ENCODE peak calls at places on chromosomes 4 and X, in ten cellular contexts. H is GM04504; Y is endothelial cell; W is stimulated activated CD4-positive, alpha-beta T cell treated with anti-CD3 and anti-CD28 coated beads, Interleukin-4, amount 100 ng/mL, for 1 hour; I is NAMALWA; O is cerebellar cortex; A is osteocyte; B is NCI-H1436; L is activated CD4-positive, alpha-beta memory T cell treated with anti-CD3 and anti-CD28 coated beads, Interleukin-2, amount 10 ng/mL, durations not matched to agents 7 days and 5 days; M is mucosa of descending colon. D is an unnamed sample.

GRCh38 chrX:25112156-25112555 is 96.4 kb upstream of the ARX start:
- DNase-seq in A (no peak), M (no peak), W (no peak), H (no peak), I (no peak), Y (no peak), B (no peak), L (no peak), O (no peak), D (no peak)

GRCh38 chr4:81746071-81746470 is 274.4 kb upstream of the RASGEF1B start:
- DNase-seq in I (no peak), H (no peak), W (no peak), M (no peak), A (no peak), Y (no peak), B (no peak), O (no peak), L (no peak), D (no peak)

GRCh38 chrX:109199726-109200125 is 282.2 kb downstream of the GUCY2F start:
- DNase-seq in Y (no peak), B (no peak), O (no peak), I (no peak), H (no peak), M (no peak), L (no peak), W (no peak), A (no peak), D (no peak)

GRCh38 chr4:13911256-13911655 is 283.7 kb upstream of the BOD1L1 start:
- DNase-seq in O (no peak), B (no peak), H (no peak), M (no peak), L (no peak), I (no peak), W (no peak), A (no peak), Y (no peak), D (no peak)

GRCh38 chr4:168667936-168668335 is 171.1 kb downstream of the PALLD start:
- DNase-seq in W (no peak), O (no peak), A (no peak), L (no peak), I (no peak), Y (no peak), M (no peak), H (no peak), B (no peak), D (no peak)

GRCh38 chr4:38068107-38068506 is 107.9 kb downstream of the PTTG2 start:
- DNase-seq in H (no peak), I (no peak), W (no peak), L (no peak), O (no peak), Y (no peak), A (no peak), B (no peak), M (no peak), D (no peak)

GRCh38 chr4:10276152-10276551 is 159.6 kb upstream of the WDR1 start:
- DNase-seq in I (no peak), W (no peak), O (no peak), M (no peak), L (no peak), H (no peak), A (no peak), B (no peak), Y (no peak), D (no peak)

GRCh38 chrX:10795721-10796120 is 175.3 kb upstream of the MID1 start:
- DNase-seq in A (no peak), H (peak), B (no peak), I (no peak), O (no peak), M (no peak), W (no peak), L (no peak), Y (no peak), D (no peak)

GRCh38 chrX:9611436-9612145 is 146.7 kb downstream of the TBL1X start:
- DNase-seq in Y (no peak), I (no peak), A (no peak), H (no peak), L (no peak), M (no peak), B (no peak), W (no peak), O (peak), D (no peak)

GRCh38 chrX:117957128-117957527 is 159.5 kb downstream of the KLHL13 start:
- DNase-seq in H (no peak), B (no peak), I (no peak), W (no peak), A (no peak), O (no peak), L (no peak), M (no peak), Y (no peak), D (no peak)

GRCh38 chr4:103019319-103020124 is at the start of gene SLC9B1:
- DNase-seq in I (peak), W (peak), A (peak), O (peak), B (peak), L (peak), Y (peak), M (peak), H (peak), D (peak)

GRCh38 chr4:128528177-128528576 is 240.6 kb upstream of the PGRMC2 start:
- DNase-seq in M (no peak), B (no peak), A (no peak), H (no peak), L (no peak), O (no peak), W (no peak), Y (no peak), I (no peak), D (no peak)

GRCh38 chrX:10972731-10973130 is 138.4 kb upstream of the HCCS start:
- DNase-seq in H (peak), Y (no peak), I (no peak), B (no peak), L (no peak), O (no peak), W (no peak), A (no peak), M (no peak), D (no peak)

D was measured in right cardiac atrium.